ENCODE peak calls at places on chromosome 3, in nine cellular contexts. A, K, C, X, S, J, L, T and I are unnamed samples.

GRCh38 chr3:24168977-24169376 is 223.9 kb downstream of the NR1D2 start:
- DNase-seq in S (no peak), L (no peak), X (no peak), J (no peak), A (no peak), K (no peak), C (no peak), T (no peak), I (no peak)

GRCh38 chr3:42055291-42055690 is 35.9 kb upstream of the TRAK1 start:
- DNase-seq in C (no peak), L (peak), T (no peak), K (no peak), S (no peak), J (no peak), A (no peak), X (no peak), I (no peak)

GRCh38 chr3:127822836-127823589 is 698 bp upstream of the MGLL start:
- DNase-seq in T (peak), L (no peak), A (no peak), S (no peak), X (no peak), C (no peak), J (peak), K (peak), I (peak)

GRCh38 chr3:162769559-162769958 is 1273.0 kb downstream of the OTOL1 start:
- DNase-seq in J (no peak), T (no peak), X (no peak), A (peak), L (no peak), K (no peak), S (no peak), C (no peak), I (no peak)

GRCh38 chr3:142498397-142499180 is 50.8 kb upstream of the XRN1 start:
- DNase-seq in S (no peak), T (no peak), C (no peak), J (no peak), K (no peak), X (no peak), A (no peak), L (no peak), I (no peak)

GRCh38 chr3:197376020-197376419 is 77.6 kb upstream of the DLG1 start:
- DNase-seq in C (no peak), K (no peak), A (no peak), S (no peak), L (no peak), T (no peak), J (no peak), X (no peak), I (no peak)

GRCh38 chr3:107268461-107268860 is 108.8 kb upstream of the CCDC54 start:
- DNase-seq in X (no peak), K (no peak), J (no peak), C (no peak), A (no peak), S (no peak), L (no peak), T (no peak), I (no peak)

GRCh38 chr3:130392266-130392665 is 46.8 kb downstream of the COL6A5 start:
- DNase-seq in X (no peak), C (no peak), K (no peak), A (no peak), L (no peak), T (no peak), S (no peak), J (no peak), I (no peak)

GRCh38 chr3:184240384-184241140 is 8.2 kb downstream of the ALG3 start:
- DNase-seq in S (no peak), L (no peak), A (peak), C (no peak), T (no peak), X (no peak), J (no peak), K (no peak), I (no peak)

GRCh38 chr3:37987751-37988179 is 2.8 kb upstream of the VILL start:
- DNase-seq in K (no peak), A (no peak), J (no peak), C (no peak), X (no peak), T (no peak), S (no peak), L (no peak), I (no peak)

GRCh38 chr3:72246685-72247084 is 461.7 kb upstream of the PROK2 start:
- DNase-seq in J (no peak), L (no peak), C (no peak), K (peak), S (no peak), X (no peak), A (no peak), T (no peak), I (no peak)

GRCh38 chr3:161560006-161560637 is 63.5 kb downstream of the OTOL1 start:
- DNase-seq in J (peak), L (peak), A (peak), C (peak), X (peak), T (no peak), S (no peak), K (peak), I (peak)

GRCh38 chr3:197522183-197522715 is 33.5 kb downstream of the BDH1 start:
- DNase-seq in X (no peak), L (no peak), J (no peak), K (no peak), A (no peak), T (no peak), C (no peak), S (no peak), I (no peak)

GRCh38 chr3:32947466-32948238 is 3.8 kb upstream of the CCR4 start:
- DNase-seq in X (peak), A (peak), K (peak), T (peak), L (peak), C (peak), J (peak), S (no peak), I (peak)

GRCh38 chr3:48194446-48195071 is 6.3 kb upstream of the CDC25A start:
- DNase-seq in C (peak), X (peak), K (peak), L (peak), T (peak), A (peak), S (peak), J (peak), I (peak)

GRCh38 chr3:12445523-12446240 is 38.6 kb upstream of the TSEN2 start:
- DNase-seq in S (no peak), A (no peak), L (no peak), J (no peak), C (no peak), X (no peak), T (no peak), K (no peak), I (no peak)

GRCh38 chr3:29346828-29347227 is 66.0 kb downstream of the RBMS3 start:
- DNase-seq in J (no peak), A (no peak), L (peak), C (no peak), X (no peak), K (no peak), T (no peak), S (no peak), I (no peak)

GRCh38 chr3:197854596-197855343 is 63.7 kb downstream of the LRCH3 start:
- DNase-seq in S (no peak), C (peak), J (no peak), T (no peak), K (no peak), X (no peak), A (no peak), L (peak), I (no peak)

GRCh38 chr3:119681279-119681678 is 4.1 kb upstream of the COX17 start:
- DNase-seq in C (peak), J (no peak), S (no peak), X (peak), K (no peak), T (no peak), L (no peak), A (peak), I (peak)

GRCh38 chr3:66938338-66938963 is 59.7 kb upstream of the KBTBD8 start:
- DNase-seq in T (peak), L (peak), J (peak), C (peak), S (no peak), X (peak), A (peak), K (no peak), I (peak)

GRCh38 chr3:152922554-152922953 is 87.6 kb downstream of the P2RY1 start:
- DNase-seq in T (no peak), K (no peak), X (no peak), J (no peak), C (no peak), A (no peak), S (no peak), L (no peak), I (no peak)

GRCh38 chr3:28286595-28286994 is 45.2 kb downstream of the CMC1 start:
- DNase-seq in L (peak), C (no peak), K (no peak), A (peak), J (peak), T (no peak), S (no peak), X (no peak), I (no peak)

GRCh38 chr3:48655586-48655985 is 7.1 kb downstream of the CELSR3 start:
- DNase-seq in J (no peak), S (no peak), C (no peak), A (no peak), K (no peak), T (peak), L (no peak), X (no peak), I (peak)

GRCh38 chr3:38374221-38374620 is 27.6 kb downstream of the XYLB start:
- DNase-seq in X (no peak), S (no peak), L (no peak), T (peak), A (no peak), C (no peak), K (no peak), J (no peak), I (no peak)

GRCh38 chr3:123803521-123803920 is 80.6 kb downstream of the MYLK start:
- DNase-seq in C (no peak), K (no peak), A (no peak), J (no peak), T (no peak), L (no peak), S (no peak), X (no peak), I (no peak)